ENCODE peak calls at places on chromosomes 6 and 20, in nine cellular contexts. One of them, this sample, is unnamed.

GRCh38 chr6:15032015-15032414 is 213.9 kb upstream of the JARID2 start:
- DNase-seq in lung: no peak
- DNase-seq in NCI-H1417: no peak
- DNase-seq in GM19239: no peak
- DNase-seq in M059J: no peak
- DNase-seq in dorsolateral prefrontal cortex: no peak
- DNase-seq in lung microvascular endothelial cell: no peak
- DNase-seq in T-cell: no peak
- DNase-seq in activated CD4-positive, CD25-positive, alpha-beta regulatory T cell: no peak
- DNase-seq in this sample: no peak

GRCh38 chr6:89118931-89119330 is 1.1 kb upstream of the SRSF12 start:
- DNase-seq in lung microvascular endothelial cell: no peak
- DNase-seq in M059J: peak
- DNase-seq in GM19239: no peak
- DNase-seq in lung: no peak
- DNase-seq in T-cell: no peak
- DNase-seq in dorsolateral prefrontal cortex: no peak
- DNase-seq in NCI-H1417: no peak
- DNase-seq in activated CD4-positive, CD25-positive, alpha-beta regulatory T cell: no peak
- DNase-seq in this sample: no peak

GRCh38 chr20:32252189-32252588 is 25.3 kb upstream of the KIF3B start:
- DNase-seq in lung microvascular endothelial cell: no peak
- DNase-seq in dorsolateral prefrontal cortex: no peak
- DNase-seq in lung: no peak
- DNase-seq in M059J: no peak
- DNase-seq in NCI-H1417: no peak
- DNase-seq in activated CD4-positive, CD25-positive, alpha-beta regulatory T cell: peak
- DNase-seq in GM19239: no peak
- DNase-seq in T-cell: peak
- DNase-seq in this sample: no peak

GRCh38 chr6:6057442-6058053 is 50.8 kb upstream of the NRN1 start:
- DNase-seq in T-cell: no peak
- DNase-seq in lung microvascular endothelial cell: peak
- DNase-seq in activated CD4-positive, CD25-positive, alpha-beta regulatory T cell: no peak
- DNase-seq in NCI-H1417: peak
- DNase-seq in lung: no peak
- DNase-seq in M059J: peak
- DNase-seq in GM19239: peak
- DNase-seq in dorsolateral prefrontal cortex: no peak
- DNase-seq in this sample: peak

GRCh38 chr6:101578306-101578705 is 184.8 kb downstream of the GRIK2 start:
- DNase-seq in lung microvascular endothelial cell: no peak
- DNase-seq in NCI-H1417: peak
- DNase-seq in lung: no peak
- DNase-seq in GM19239: no peak
- DNase-seq in activated CD4-positive, CD25-positive, alpha-beta regulatory T cell: no peak
- DNase-seq in T-cell: no peak
- DNase-seq in dorsolateral prefrontal cortex: no peak
- DNase-seq in M059J: no peak
- DNase-seq in this sample: no peak

GRCh38 chr6:106778943-106779342 is 149.6 kb downstream of the QRSL1 start:
- DNase-seq in dorsolateral prefrontal cortex: no peak
- DNase-seq in lung: no peak
- DNase-seq in lung microvascular endothelial cell: no peak
- DNase-seq in M059J: no peak
- DNase-seq in T-cell: no peak
- DNase-seq in NCI-H1417: no peak
- DNase-seq in activated CD4-positive, CD25-positive, alpha-beta regulatory T cell: no peak
- DNase-seq in GM19239: no peak
- DNase-seq in this sample: no peak

GRCh38 chr20:9354579-9354978 is 159.8 kb upstream of the LAMP5 start:
- DNase-seq in NCI-H1417: peak
- DNase-seq in lung: no peak
- DNase-seq in lung microvascular endothelial cell: no peak
- DNase-seq in GM19239: no peak
- DNase-seq in T-cell: no peak
- DNase-seq in M059J: no peak
- DNase-seq in activated CD4-positive, CD25-positive, alpha-beta regulatory T cell: no peak
- DNase-seq in dorsolateral prefrontal cortex: no peak
- DNase-seq in this sample: no peak

GRCh38 chr6:116386581-116387299 is 16.0 kb downstream of the DSE start:
- DNase-seq in lung: no peak
- DNase-seq in NCI-H1417: no peak
- DNase-seq in dorsolateral prefrontal cortex: no peak
- DNase-seq in activated CD4-positive, CD25-positive, alpha-beta regulatory T cell: no peak
- DNase-seq in T-cell: no peak
- DNase-seq in GM19239: no peak
- DNase-seq in lung microvascular endothelial cell: peak
- DNase-seq in M059J: peak
- DNase-seq in this sample: no peak

GRCh38 chr6:10583509-10583908 is 62.4 kb downstream of the GCNT2 start:
- DNase-seq in M059J: no peak
- DNase-seq in lung: no peak
- DNase-seq in T-cell: no peak
- DNase-seq in GM19239: no peak
- DNase-seq in activated CD4-positive, CD25-positive, alpha-beta regulatory T cell: no peak
- DNase-seq in lung microvascular endothelial cell: peak
- DNase-seq in NCI-H1417: no peak
- DNase-seq in dorsolateral prefrontal cortex: no peak
- DNase-seq in this sample: no peak

GRCh38 chr20:35610833-35611427 is 4.7 kb upstream of the SPAG4 start:
- DNase-seq in M059J: no peak
- DNase-seq in lung microvascular endothelial cell: no peak
- DNase-seq in activated CD4-positive, CD25-positive, alpha-beta regulatory T cell: no peak
- DNase-seq in GM19239: no peak
- DNase-seq in T-cell: no peak
- DNase-seq in dorsolateral prefrontal cortex: no peak
- DNase-seq in lung: no peak
- DNase-seq in NCI-H1417: no peak
- DNase-seq in this sample: no peak

GRCh38 chr6:36607782-36608386 is 13.7 kb downstream of the SRSF3 start:
- DNase-seq in GM19239: no peak
- DNase-seq in lung microvascular endothelial cell: no peak
- DNase-seq in dorsolateral prefrontal cortex: no peak
- DNase-seq in T-cell: no peak
- DNase-seq in lung: no peak
- DNase-seq in NCI-H1417: no peak
- DNase-seq in M059J: no peak
- DNase-seq in activated CD4-positive, CD25-positive, alpha-beta regulatory T cell: no peak
- DNase-seq in this sample: no peak

This sample was measured in GM18507.